ENCODE peak calls at places on chromosomes 4 and X, in six cellular contexts. F is A549, Y is endothelial cell of umbilical vein, G is K562, M is HepG2, A is GM12878. Q is an unnamed sample.

GRCh38 chr4:15779336-15779735 is 1.2 kb downstream of the CD38 start:
- DNase-seq in F (peak), Y (peak), G (no peak), M (peak), A (no peak), Q (peak)

GRCh38 chr4:128345650-128346049 is 58.0 kb upstream of the PGRMC2 start:
- DNase-seq in F (no peak), Y (no peak), G (no peak), M (no peak), A (no peak), Q (no peak)

GRCh38 chr4:173878701-173879100 is 348.7 kb upstream of the HAND2 start:
- DNase-seq in F (no peak), Y (no peak), G (peak), M (no peak), A (no peak), Q (peak)

GRCh38 chr4:68963389-68963788 is 11.8 kb upstream of the UGT2A3 start:
- DNase-seq in F (no peak), Y (no peak), G (no peak), M (no peak), A (no peak), Q (no peak)

GRCh38 chr4:107939307-107939706 is 8.0 kb downstream of the CYP2U1 start:
- DNase-seq in F (no peak), Y (no peak), G (no peak), M (no peak), A (no peak), Q (no peak)

GRCh38 chr4:153934689-153935017 is 145.8 kb upstream of the SFRP2 start:
- DNase-seq in F (no peak), Y (no peak), G (no peak), M (no peak), A (no peak), Q (no peak)

GRCh38 chr4:68076194-68076593 is 53.5 kb downstream of the TMPRSS11F start:
- DNase-seq in F (no peak), Y (no peak), G (no peak), M (no peak), A (no peak), Q (no peak)

GRCh38 chr4:125323547-125324100 is 8.9 kb downstream of the FAT4 start:
- DNase-seq in F (no peak), Y (peak), G (no peak), M (no peak), A (no peak), Q (no peak)

GRCh38 chr4:15855804-15856475 is 77.8 kb downstream of the CD38 start:
- DNase-seq in F (no peak), Y (no peak), G (no peak), M (no peak), A (no peak), Q (no peak)

GRCh38 chr4:87865960-87866598 is 33.3 kb downstream of the MEPE start:
- DNase-seq in F (no peak), Y (no peak), G (no peak), M (peak), A (no peak), Q (peak)

GRCh38 chrX:45628041-45628440 is 427.4 kb upstream of the DIPK2B start:
- DNase-seq in F (no peak), Y (no peak), G (no peak), M (no peak), A (no peak), Q (no peak)

GRCh38 chr4:10032625-10033024 is 11.3 kb upstream of the SLC2A9 start:
- DNase-seq in F (no peak), Y (no peak), G (no peak), M (peak), A (no peak), Q (peak)

GRCh38 chrX:53795583-53795982 is 109.1 kb upstream of the HUWE1 start:
- DNase-seq in F (no peak), Y (no peak), G (no peak), M (no peak), A (no peak), Q (peak)

GRCh38 chr4:169024762-169025161 is 14.7 kb upstream of the CBR4 start:
- DNase-seq in F (peak), Y (peak), G (no peak), M (no peak), A (no peak), Q (peak)

GRCh38 chr4:1638272-1638598 is 45.9 kb downstream of the FAM53A start:
- DNase-seq in F (no peak), Y (no peak), G (no peak), M (no peak), A (no peak), Q (no peak)

GRCh38 chrX:68432648-68433047 is 647 bp downstream of the OPHN1 start:
- DNase-seq in F (no peak), Y (peak), G (peak), M (no peak), A (no peak), Q (no peak)

GRCh38 chr4:66062044-66062443 is 391.8 kb upstream of the EPHA5 start:
- DNase-seq in F (no peak), Y (peak), G (no peak), M (no peak), A (no peak), Q (no peak)

GRCh38 chr4:103097112-103097511 is 2.5 kb downstream of the BDH2 start:
- DNase-seq in F (no peak), Y (no peak), G (no peak), M (no peak), A (no peak), Q (no peak)
- TF ChIP-seq MYC in F (no peak), Y (no peak), G (no peak), M (no peak), A (no peak), Q (no peak)

GRCh38 chrX:18898091-18898490 is 85.8 kb downstream of the PHKA2 start:
- DNase-seq in F (no peak), Y (no peak), G (no peak), M (no peak), A (no peak), Q (no peak)

GRCh38 chrX:18900401-18900976 is 83.4 kb downstream of the PHKA2 start:
- DNase-seq in F (no peak), Y (no peak), G (no peak), M (no peak), A (no peak), Q (no peak)

GRCh38 chrX:18897611-18898010 is 86.3 kb downstream of the PHKA2 start:
- DNase-seq in F (no peak), Y (no peak), G (no peak), M (no peak), A (no peak), Q (no peak)

GRCh38 chrX:18898517-18898916 is 85.4 kb downstream of the PHKA2 start:
- DNase-seq in F (no peak), Y (no peak), G (no peak), M (no peak), A (no peak), Q (no peak)

GRCh38 chrX:18899796-18900380 is 84.0 kb downstream of the PHKA2 start:
- DNase-seq in F (peak), Y (peak), G (no peak), M (no peak), A (no peak), Q (peak)
- TF ChIP-seq MAX in F (no peak), Y (no peak), G (no peak), M (no peak), A (no peak), Q (no peak)

GRCh38 chrX:106963111-106963510 is 36.9 kb downstream of the MORC4 start:
- DNase-seq in F (no peak), Y (no peak), G (no peak), M (no peak), A (no peak), Q (no peak)

GRCh38 chrX:106957856-106958255 is 37.7 kb downstream of the CLDN2 start:
- DNase-seq in F (no peak), Y (no peak), G (no peak), M (no peak), A (no peak), Q (no peak)

GRCh38 chrX:106964290-106964689 is 35.7 kb downstream of the MORC4 start:
- DNase-seq in F (no peak), Y (no peak), G (no peak), M (no peak), A (no peak), Q (no peak)

GRCh38 chrX:106955004-106955772 is 35.0 kb downstream of the CLDN2 start:
- DNase-seq in F (no peak), Y (no peak), G (no peak), M (peak), A (no peak), Q (no peak)

GRCh38 chrX:106959897-106960296 is 39.7 kb downstream of the CLDN2 start:
- DNase-seq in F (peak), Y (peak), G (no peak), M (peak), A (no peak), Q (peak)
- TF ChIP-seq MYC in F (no peak), Y (no peak), G (no peak), M (no peak), A (no peak), Q (no peak)

GRCh38 chrX:117325706-117326105 is 790.9 kb downstream of the KLHL13 start:
- DNase-seq in F (no peak), Y (no peak), G (no peak), M (no peak), A (no peak), Q (no peak)

GRCh38 chrX:117327306-117327705 is 789.3 kb downstream of the KLHL13 start:
- DNase-seq in F (no peak), Y (no peak), G (no peak), M (no peak), A (no peak), Q (no peak)
- TF ChIP-seq MAX in F (no peak), Y (no peak), G (no peak), M (no peak), A (no peak), Q (no peak)

GRCh38 chr4:109408711-109409110 is 24.9 kb upstream of the SEC24B start:
- DNase-seq in F (no peak), Y (no peak), G (no peak), M (no peak), A (no peak), Q (no peak)
- TF ChIP-seq MYC in F (no peak), Y (no peak), G (no peak), M (no peak), A (no peak), Q (no peak)

GRCh38 chr4:25687763-25688162 is 32.1 kb downstream of the SLC34A2 start:
- DNase-seq in F (no peak), Y (no peak), G (no peak), M (no peak), A (no peak), Q (no peak)
- TF ChIP-seq MAX in F (no peak), Y (no peak), G (no peak), M (no peak), A (no peak), Q (no peak)

Q was measured in NB4.